ENCODE peak calls at places on chromosomes 1 and 21, in nine cellular contexts. One of them, this sample, is unnamed.

GRCh38 chr1:182087951-182088350 is 26.4 kb upstream of the ZNF648 start:
- DNase-seq in activated T-helper 9 cell treated with anti-CD3 and anti-CD28 coated beads, Interleukin-2, amount 50 U/mL, for 16 hours: no peak
- DNase-seq in Daoy: no peak
- DNase-seq in suprapubic skin: no peak
- DNase-seq in astrocyte: no peak
- DNase-seq in stimulated activated CD4-positive, alpha-beta T cell treated with anti-CD3 and anti-CD28 coated beads, TNF-alpha, amount 100 ng/mL, for 24 hours: no peak
- DNase-seq in EL: no peak
- DNase-seq in GM04504: no peak
- DNase-seq in kidney epithelial cell: no peak
- DNase-seq in this sample: no peak

GRCh38 chr1:21324368-21325137 is 34.3 kb upstream of the ECE1 start:
- DNase-seq in astrocyte: peak; percentile 89
- DNase-seq in kidney epithelial cell: peak; percentile 97
- DNase-seq in GM04504: peak; percentile 86
- DNase-seq in Daoy: peak; percentile 98
- DNase-seq in activated T-helper 9 cell treated with anti-CD3 and anti-CD28 coated beads, Interleukin-2, amount 50 U/mL, for 16 hours: peak; percentile 65
- DNase-seq in EL: peak; percentile 95
- DNase-seq in stimulated activated CD4-positive, alpha-beta T cell treated with anti-CD3 and anti-CD28 coated beads, TNF-alpha, amount 100 ng/mL, for 24 hours: peak; percentile 85
- DNase-seq in suprapubic skin: no peak
- DNase-seq in this sample: peak; percentile 91

GRCh38 chr1:159089184-159089791 is 12.7 kb upstream of the AIM2 start:
- DNase-seq in EL: no peak
- DNase-seq in astrocyte: no peak
- DNase-seq in suprapubic skin: no peak
- DNase-seq in stimulated activated CD4-positive, alpha-beta T cell treated with anti-CD3 and anti-CD28 coated beads, TNF-alpha, amount 100 ng/mL, for 24 hours: no peak
- DNase-seq in activated T-helper 9 cell treated with anti-CD3 and anti-CD28 coated beads, Interleukin-2, amount 50 U/mL, for 16 hours: no peak
- DNase-seq in Daoy: peak; percentile 11
- DNase-seq in GM04504: no peak
- DNase-seq in kidney epithelial cell: no peak
- DNase-seq in this sample: no peak

GRCh38 chr21:28554660-28555475 is 437.8 kb downstream of the LTN1 start:
- DNase-seq in suprapubic skin: no peak
- DNase-seq in kidney epithelial cell: no peak
- DNase-seq in stimulated activated CD4-positive, alpha-beta T cell treated with anti-CD3 and anti-CD28 coated beads, TNF-alpha, amount 100 ng/mL, for 24 hours: no peak
- DNase-seq in GM04504: no peak
- DNase-seq in astrocyte: peak; percentile 79
- DNase-seq in Daoy: peak; percentile 5
- DNase-seq in activated T-helper 9 cell treated with anti-CD3 and anti-CD28 coated beads, Interleukin-2, amount 50 U/mL, for 16 hours: no peak
- DNase-seq in EL: peak; percentile 54
- DNase-seq in this sample: peak; percentile 63

GRCh38 chr1:66925558-66925910 is 744 bp downstream of the MIER1 start:
- DNase-seq in Daoy: no peak
- DNase-seq in stimulated activated CD4-positive, alpha-beta T cell treated with anti-CD3 and anti-CD28 coated beads, TNF-alpha, amount 100 ng/mL, for 24 hours: no peak
- DNase-seq in astrocyte: no peak
- DNase-seq in activated T-helper 9 cell treated with anti-CD3 and anti-CD28 coated beads, Interleukin-2, amount 50 U/mL, for 16 hours: no peak
- DNase-seq in EL: no peak
- DNase-seq in suprapubic skin: no peak
- DNase-seq in kidney epithelial cell: no peak
- DNase-seq in GM04504: no peak
- DNase-seq in this sample: no peak

GRCh38 chr1:23521588-23521987 is 9.4 kb downstream of the E2F2 start:
- DNase-seq in astrocyte: no peak
- DNase-seq in kidney epithelial cell: no peak
- DNase-seq in EL: no peak
- DNase-seq in stimulated activated CD4-positive, alpha-beta T cell treated with anti-CD3 and anti-CD28 coated beads, TNF-alpha, amount 100 ng/mL, for 24 hours: no peak
- DNase-seq in GM04504: no peak
- DNase-seq in activated T-helper 9 cell treated with anti-CD3 and anti-CD28 coated beads, Interleukin-2, amount 50 U/mL, for 16 hours: no peak
- DNase-seq in suprapubic skin: no peak
- DNase-seq in Daoy: peak; percentile 30
- DNase-seq in this sample: no peak

GRCh38 chr21:35991131-35991530 is 69.2 kb downstream of the SETD4 start:
- DNase-seq in GM04504: no peak
- DNase-seq in EL: no peak
- DNase-seq in kidney epithelial cell: no peak
- DNase-seq in activated T-helper 9 cell treated with anti-CD3 and anti-CD28 coated beads, Interleukin-2, amount 50 U/mL, for 16 hours: no peak
- DNase-seq in astrocyte: no peak
- DNase-seq in Daoy: no peak
- DNase-seq in stimulated activated CD4-positive, alpha-beta T cell treated with anti-CD3 and anti-CD28 coated beads, TNF-alpha, amount 100 ng/mL, for 24 hours: no peak
- DNase-seq in suprapubic skin: no peak
- DNase-seq in this sample: no peak

GRCh38 chr1:165481820-165482532 is 37.0 kb upstream of the RXRG start:
- DNase-seq in Daoy: peak; percentile 96
- DNase-seq in stimulated activated CD4-positive, alpha-beta T cell treated with anti-CD3 and anti-CD28 coated beads, TNF-alpha, amount 100 ng/mL, for 24 hours: peak; percentile 14
- DNase-seq in suprapubic skin: no peak
- DNase-seq in astrocyte: peak; percentile 75
- DNase-seq in activated T-helper 9 cell treated with anti-CD3 and anti-CD28 coated beads, Interleukin-2, amount 50 U/mL, for 16 hours: no peak
- DNase-seq in EL: peak; percentile 90
- DNase-seq in GM04504: peak; percentile 68
- DNase-seq in kidney epithelial cell: peak; percentile 70
- DNase-seq in this sample: peak; percentile 84

GRCh38 chr1:114353233-114353632 is 157.8 kb downstream of the TRIM33 start:
- DNase-seq in suprapubic skin: no peak
- DNase-seq in GM04504: no peak
- DNase-seq in astrocyte: peak; percentile 90
- DNase-seq in Daoy: peak; percentile 94
- DNase-seq in EL: peak; percentile 38
- DNase-seq in kidney epithelial cell: peak; percentile 37
- DNase-seq in activated T-helper 9 cell treated with anti-CD3 and anti-CD28 coated beads, Interleukin-2, amount 50 U/mL, for 16 hours: no peak
- DNase-seq in stimulated activated CD4-positive, alpha-beta T cell treated with anti-CD3 and anti-CD28 coated beads, TNF-alpha, amount 100 ng/mL, for 24 hours: no peak
- DNase-seq in this sample: peak; percentile 80

GRCh38 chr1:50661626-50662025 is 238.4 kb upstream of the DMRTA2 start:
- DNase-seq in Daoy: no peak
- DNase-seq in GM04504: no peak
- DNase-seq in EL: peak; percentile 21
- DNase-seq in activated T-helper 9 cell treated with anti-CD3 and anti-CD28 coated beads, Interleukin-2, amount 50 U/mL, for 16 hours: no peak
- DNase-seq in suprapubic skin: no peak
- DNase-seq in kidney epithelial cell: no peak
- DNase-seq in stimulated activated CD4-positive, alpha-beta T cell treated with anti-CD3 and anti-CD28 coated beads, TNF-alpha, amount 100 ng/mL, for 24 hours: no peak
- DNase-seq in astrocyte: peak; percentile 53
- DNase-seq in this sample: peak; percentile 73

GRCh38 chr1:25568090-25568833 is 24.9 kb downstream of the LDLRAP1 start:
- DNase-seq in astrocyte: peak; percentile 50
- DNase-seq in suprapubic skin: no peak
- DNase-seq in Daoy: peak; percentile 85
- DNase-seq in GM04504: peak; percentile 65
- DNase-seq in EL: peak; percentile 77
- DNase-seq in activated T-helper 9 cell treated with anti-CD3 and anti-CD28 coated beads, Interleukin-2, amount 50 U/mL, for 16 hours: no peak
- DNase-seq in kidney epithelial cell: no peak
- DNase-seq in stimulated activated CD4-positive, alpha-beta T cell treated with anti-CD3 and anti-CD28 coated beads, TNF-alpha, amount 100 ng/mL, for 24 hours: no peak
- DNase-seq in this sample: peak; percentile 63

GRCh38 chr1:224592636-224593579 is 23.2 kb upstream of the CNIH3 start:
- DNase-seq in Daoy: peak; percentile 95
- DNase-seq in astrocyte: peak; percentile 96
- DNase-seq in activated T-helper 9 cell treated with anti-CD3 and anti-CD28 coated beads, Interleukin-2, amount 50 U/mL, for 16 hours: no peak
- DNase-seq in GM04504: peak; percentile 86
- DNase-seq in EL: peak; percentile 92
- DNase-seq in stimulated activated CD4-positive, alpha-beta T cell treated with anti-CD3 and anti-CD28 coated beads, TNF-alpha, amount 100 ng/mL, for 24 hours: no peak
- DNase-seq in suprapubic skin: no peak
- DNase-seq in kidney epithelial cell: peak; percentile 86
- DNase-seq in this sample: peak; percentile 88

GRCh38 chr21:44802396-44803153 is 955 bp upstream of the UBE2G2 start:
- DNase-seq in Daoy: no peak
- DNase-seq in EL: peak; percentile 33
- DNase-seq in suprapubic skin: no peak
- DNase-seq in stimulated activated CD4-positive, alpha-beta T cell treated with anti-CD3 and anti-CD28 coated beads, TNF-alpha, amount 100 ng/mL, for 24 hours: no peak
- DNase-seq in kidney epithelial cell: no peak
- DNase-seq in GM04504: no peak
- DNase-seq in activated T-helper 9 cell treated with anti-CD3 and anti-CD28 coated beads, Interleukin-2, amount 50 U/mL, for 16 hours: no peak
- DNase-seq in astrocyte: no peak
- DNase-seq in this sample: no peak

GRCh38 chr21:31545036-31545435 is 114.5 kb upstream of the SOD1 start:
- DNase-seq in astrocyte: no peak
- DNase-seq in Daoy: no peak
- DNase-seq in activated T-helper 9 cell treated with anti-CD3 and anti-CD28 coated beads, Interleukin-2, amount 50 U/mL, for 16 hours: no peak
- DNase-seq in suprapubic skin: no peak
- DNase-seq in stimulated activated CD4-positive, alpha-beta T cell treated with anti-CD3 and anti-CD28 coated beads, TNF-alpha, amount 100 ng/mL, for 24 hours: no peak
- DNase-seq in kidney epithelial cell: no peak
- DNase-seq in EL: no peak
- DNase-seq in GM04504: no peak
- DNase-seq in this sample: no peak

GRCh38 chr1:226662704-226663326 is 76.3 kb downstream of the ITPKB start:
- DNase-seq in stimulated activated CD4-positive, alpha-beta T cell treated with anti-CD3 and anti-CD28 coated beads, TNF-alpha, amount 100 ng/mL, for 24 hours: peak; percentile 81
- DNase-seq in activated T-helper 9 cell treated with anti-CD3 and anti-CD28 coated beads, Interleukin-2, amount 50 U/mL, for 16 hours: peak; percentile 76
- DNase-seq in EL: peak; percentile 100
- DNase-seq in Daoy: peak; percentile 89
- DNase-seq in astrocyte: peak; percentile 94
- DNase-seq in suprapubic skin: peak; percentile 96
- DNase-seq in kidney epithelial cell: peak; percentile 81
- DNase-seq in GM04504: peak; percentile 88
- DNase-seq in this sample: peak; percentile 100

GRCh38 chr1:8815582-8816285 is 1.7 kb downstream of the RERE start:
- DNase-seq in activated T-helper 9 cell treated with anti-CD3 and anti-CD28 coated beads, Interleukin-2, amount 50 U/mL, for 16 hours: no peak
- DNase-seq in kidney epithelial cell: no peak
- DNase-seq in GM04504: no peak
- DNase-seq in stimulated activated CD4-positive, alpha-beta T cell treated with anti-CD3 and anti-CD28 coated beads, TNF-alpha, amount 100 ng/mL, for 24 hours: no peak
- DNase-seq in EL: no peak
- DNase-seq in Daoy: no peak
- DNase-seq in astrocyte: peak; percentile 46
- DNase-seq in suprapubic skin: no peak
- DNase-seq in this sample: no peak

GRCh38 chr1:71843023-71843422 is 439.3 kb downstream of the NEGR1 start:
- DNase-seq in activated T-helper 9 cell treated with anti-CD3 and anti-CD28 coated beads, Interleukin-2, amount 50 U/mL, for 16 hours: no peak
- DNase-seq in astrocyte: no peak
- DNase-seq in EL: no peak
- DNase-seq in kidney epithelial cell: no peak
- DNase-seq in suprapubic skin: no peak
- DNase-seq in GM04504: no peak
- DNase-seq in Daoy: no peak
- DNase-seq in stimulated activated CD4-positive, alpha-beta T cell treated with anti-CD3 and anti-CD28 coated beads, TNF-alpha, amount 100 ng/mL, for 24 hours: no peak
- DNase-seq in this sample: no peak

GRCh38 chr1:206784471-206784903 is 12.2 kb upstream of the IL10 start:
- DNase-seq in kidney epithelial cell: no peak
- DNase-seq in GM04504: no peak
- DNase-seq in Daoy: no peak
- DNase-seq in astrocyte: no peak
- DNase-seq in suprapubic skin: peak; percentile 24
- DNase-seq in activated T-helper 9 cell treated with anti-CD3 and anti-CD28 coated beads, Interleukin-2, amount 50 U/mL, for 16 hours: peak; percentile 86
- DNase-seq in EL: no peak
- DNase-seq in stimulated activated CD4-positive, alpha-beta T cell treated with anti-CD3 and anti-CD28 coated beads, TNF-alpha, amount 100 ng/mL, for 24 hours: peak; percentile 94
- DNase-seq in this sample: no peak

GRCh38 chr1:23114424-23115079 is 54.1 kb downstream of the LUZP1 start:
- DNase-seq in EL: no peak
- DNase-seq in activated T-helper 9 cell treated with anti-CD3 and anti-CD28 coated beads, Interleukin-2, amount 50 U/mL, for 16 hours: no peak
- DNase-seq in Daoy: no peak
- DNase-seq in GM04504: no peak
- DNase-seq in astrocyte: no peak
- DNase-seq in kidney epithelial cell: no peak
- DNase-seq in suprapubic skin: no peak
- DNase-seq in stimulated activated CD4-positive, alpha-beta T cell treated with anti-CD3 and anti-CD28 coated beads, TNF-alpha, amount 100 ng/mL, for 24 hours: no peak
- DNase-seq in this sample: peak; percentile 40

GRCh38 chr1:244461254-244462071 is at the start of gene CATSPERE:
- DNase-seq in activated T-helper 9 cell treated with anti-CD3 and anti-CD28 coated beads, Interleukin-2, amount 50 U/mL, for 16 hours: peak; percentile 62
- DNase-seq in GM04504: peak; percentile 80
- DNase-seq in astrocyte: peak; percentile 79
- DNase-seq in suprapubic skin: peak; percentile 93
- DNase-seq in EL: peak; percentile 87
- DNase-seq in Daoy: peak; percentile 87
- DNase-seq in stimulated activated CD4-positive, alpha-beta T cell treated with anti-CD3 and anti-CD28 coated beads, TNF-alpha, amount 100 ng/mL, for 24 hours: peak; percentile 69
- DNase-seq in kidney epithelial cell: peak; percentile 53
- DNase-seq in this sample: peak; percentile 66

GRCh38 chr1:183807549-183808168 is 2.7 kb downstream of the RGL1 start:
- DNase-seq in Daoy: peak; percentile 62
- DNase-seq in stimulated activated CD4-positive, alpha-beta T cell treated with anti-CD3 and anti-CD28 coated beads, TNF-alpha, amount 100 ng/mL, for 24 hours: no peak
- DNase-seq in kidney epithelial cell: peak; percentile 19
- DNase-seq in GM04504: no peak
- DNase-seq in astrocyte: peak; percentile 85
- DNase-seq in activated T-helper 9 cell treated with anti-CD3 and anti-CD28 coated beads, Interleukin-2, amount 50 U/mL, for 16 hours: no peak
- DNase-seq in suprapubic skin: no peak
- DNase-seq in EL: peak; percentile 89
- DNase-seq in this sample: peak; percentile 87

GRCh38 chr1:87723193-87723592 is 394.5 kb downstream of the LMO4 start:
- DNase-seq in activated T-helper 9 cell treated with anti-CD3 and anti-CD28 coated beads, Interleukin-2, amount 50 U/mL, for 16 hours: no peak
- DNase-seq in kidney epithelial cell: no peak
- DNase-seq in GM04504: no peak
- DNase-seq in suprapubic skin: no peak
- DNase-seq in stimulated activated CD4-positive, alpha-beta T cell treated with anti-CD3 and anti-CD28 coated beads, TNF-alpha, amount 100 ng/mL, for 24 hours: no peak
- DNase-seq in astrocyte: no peak
- DNase-seq in EL: no peak
- DNase-seq in Daoy: no peak
- DNase-seq in this sample: no peak

GRCh38 chr1:159934136-159935039 is 9.1 kb upstream of the TAGLN2 start:
- DNase-seq in astrocyte: no peak
- DNase-seq in activated T-helper 9 cell treated with anti-CD3 and anti-CD28 coated beads, Interleukin-2, amount 50 U/mL, for 16 hours: no peak
- DNase-seq in Daoy: no peak
- DNase-seq in stimulated activated CD4-positive, alpha-beta T cell treated with anti-CD3 and anti-CD28 coated beads, TNF-alpha, amount 100 ng/mL, for 24 hours: no peak
- DNase-seq in kidney epithelial cell: no peak
- DNase-seq in GM04504: no peak
- DNase-seq in suprapubic skin: no peak
- DNase-seq in EL: no peak
- DNase-seq in this sample: no peak

GRCh38 chr1:215146252-215146975 is 63.9 kb downstream of the KCNK2 start:
- DNase-seq in astrocyte: peak; percentile 20
- DNase-seq in stimulated activated CD4-positive, alpha-beta T cell treated with anti-CD3 and anti-CD28 coated beads, TNF-alpha, amount 100 ng/mL, for 24 hours: no peak
- DNase-seq in EL: peak; percentile 35
- DNase-seq in activated T-helper 9 cell treated with anti-CD3 and anti-CD28 coated beads, Interleukin-2, amount 50 U/mL, for 16 hours: no peak
- DNase-seq in Daoy: peak; percentile 9
- DNase-seq in kidney epithelial cell: peak; percentile 5
- DNase-seq in GM04504: no peak
- DNase-seq in suprapubic skin: no peak
- DNase-seq in this sample: peak; percentile 64

GRCh38 chr1:63635681-63636080 is 42.5 kb downstream of the PGM1 start:
- DNase-seq in Daoy: no peak
- DNase-seq in activated T-helper 9 cell treated with anti-CD3 and anti-CD28 coated beads, Interleukin-2, amount 50 U/mL, for 16 hours: no peak
- DNase-seq in kidney epithelial cell: no peak
- DNase-seq in EL: peak; percentile 13
- DNase-seq in GM04504: peak; percentile 39
- DNase-seq in stimulated activated CD4-positive, alpha-beta T cell treated with anti-CD3 and anti-CD28 coated beads, TNF-alpha, amount 100 ng/mL, for 24 hours: no peak
- DNase-seq in suprapubic skin: no peak
- DNase-seq in astrocyte: no peak
- DNase-seq in this sample: peak; percentile 47

GRCh38 chr21:44931501-44932365 is 8.1 kb upstream of the SLX9 start:
- DNase-seq in EL: no peak
- DNase-seq in kidney epithelial cell: no peak
- DNase-seq in astrocyte: no peak
- DNase-seq in GM04504: no peak
- DNase-seq in activated T-helper 9 cell treated with anti-CD3 and anti-CD28 coated beads, Interleukin-2, amount 50 U/mL, for 16 hours: no peak
- DNase-seq in Daoy: peak; percentile 30
- DNase-seq in suprapubic skin: no peak
- DNase-seq in stimulated activated CD4-positive, alpha-beta T cell treated with anti-CD3 and anti-CD28 coated beads, TNF-alpha, amount 100 ng/mL, for 24 hours: peak; percentile 25
- DNase-seq in this sample: no peak

GRCh38 chr1:53583021-53583902 is 124.1 kb downstream of the DMRTB1 start:
- DNase-seq in stimulated activated CD4-positive, alpha-beta T cell treated with anti-CD3 and anti-CD28 coated beads, TNF-alpha, amount 100 ng/mL, for 24 hours: no peak
- DNase-seq in suprapubic skin: peak; percentile 74
- DNase-seq in Daoy: no peak
- DNase-seq in GM04504: peak; percentile 90
- DNase-seq in astrocyte: no peak
- DNase-seq in activated T-helper 9 cell treated with anti-CD3 and anti-CD28 coated beads, Interleukin-2, amount 50 U/mL, for 16 hours: no peak
- DNase-seq in EL: no peak
- DNase-seq in kidney epithelial cell: no peak
- DNase-seq in this sample: peak; percentile 57

This sample was measured in IMR-90.